ENCODE peak calls at places on chromosomes 2 and 18, in six cellular contexts. One of them, this sample, is unnamed.

GRCh38 chr2:136319227-136319626 is 201.3 kb upstream of the CXCR4 start:
- ATAC-seq in GM12878: peak; percentile 81
- ATAC-seq in A549: no peak
- ATAC-seq in upper lobe of left lung: no peak
- ATAC-seq in K562: peak; percentile 39
- ATAC-seq in HepG2: no peak
- ATAC-seq in this sample: no peak

GRCh38 chr2:198476007-198476406 is 671.6 kb downstream of the PLCL1 start:
- ATAC-seq in GM12878: no peak
- ATAC-seq in A549: no peak
- ATAC-seq in upper lobe of left lung: no peak
- ATAC-seq in K562: no peak
- ATAC-seq in HepG2: no peak
- ATAC-seq in this sample: no peak

GRCh38 chr2:239727776-239728600 is 297.2 kb downstream of the NDUFA10 start:
- ATAC-seq in GM12878: no peak
- ATAC-seq in A549: no peak
- ATAC-seq in upper lobe of left lung: no peak
- ATAC-seq in K562: peak; percentile 57
- ATAC-seq in HepG2: peak; percentile 58
- ATAC-seq in this sample: no peak

GRCh38 chr2:171924170-171924942 is 2.1 kb downstream of the HAT1 start:
- ATAC-seq in GM12878: no peak
- ATAC-seq in A549: no peak
- ATAC-seq in upper lobe of left lung: no peak
- ATAC-seq in K562: no peak
- ATAC-seq in HepG2: no peak
- ATAC-seq in this sample: no peak

GRCh38 chr2:27855476-27855875 is 34.7 kb downstream of the RBKS start:
- ATAC-seq in GM12878: no peak
- ATAC-seq in A549: no peak
- ATAC-seq in upper lobe of left lung: no peak
- ATAC-seq in K562: no peak
- ATAC-seq in HepG2: no peak
- ATAC-seq in this sample: no peak

GRCh38 chr2:107338059-107338458 is 452.1 kb upstream of the ST6GAL2 start:
- ATAC-seq in GM12878: no peak
- ATAC-seq in A549: no peak
- ATAC-seq in upper lobe of left lung: no peak
- ATAC-seq in K562: no peak
- ATAC-seq in HepG2: no peak
- ATAC-seq in this sample: no peak

GRCh38 chr2:191512202-191512601 is 165.7 kb upstream of the NABP1 start:
- ATAC-seq in GM12878: no peak
- ATAC-seq in A549: no peak
- ATAC-seq in upper lobe of left lung: peak; percentile 57
- ATAC-seq in K562: no peak
- ATAC-seq in HepG2: no peak
- ATAC-seq in this sample: no peak

GRCh38 chr2:189579585-189579984 is 1.0 kb downstream of the SLC40A1 start:
- ATAC-seq in GM12878: no peak
- ATAC-seq in A549: no peak
- ATAC-seq in upper lobe of left lung: peak; percentile 71
- ATAC-seq in K562: no peak
- ATAC-seq in HepG2: no peak
- ATAC-seq in this sample: peak; percentile 25

GRCh38 chr2:160278101-160278888 is 78.2 kb upstream of the ITGB6 start:
- ATAC-seq in GM12878: peak; percentile 83
- ATAC-seq in A549: peak; percentile 81
- ATAC-seq in upper lobe of left lung: no peak
- ATAC-seq in K562: peak; percentile 78
- ATAC-seq in HepG2: peak; percentile 66
- ATAC-seq in this sample: peak; percentile 65

GRCh38 chr18:23573948-23574431 is 12.3 kb downstream of the NPC1 start:
- ATAC-seq in GM12878: peak; percentile 57
- ATAC-seq in A549: peak; percentile 34
- ATAC-seq in upper lobe of left lung: peak; percentile 85
- ATAC-seq in K562: peak; percentile 69
- ATAC-seq in HepG2: no peak
- ATAC-seq in this sample: no peak

GRCh38 chr2:10043906-10044601 is 704 bp downstream of the KLF11 start:
- ATAC-seq in GM12878: peak; percentile 54
- ATAC-seq in A549: peak; percentile 48
- ATAC-seq in upper lobe of left lung: peak; percentile 82
- ATAC-seq in K562: peak; percentile 91
- ATAC-seq in HepG2: peak; percentile 10
- ATAC-seq in this sample: peak; percentile 75

GRCh38 chr2:85865539-85866164 is 23.1 kb downstream of the ST3GAL5 start:
- ATAC-seq in GM12878: peak; percentile 90
- ATAC-seq in A549: peak; percentile 13
- ATAC-seq in upper lobe of left lung: no peak
- ATAC-seq in K562: no peak
- ATAC-seq in HepG2: no peak
- ATAC-seq in this sample: no peak

GRCh38 chr2:149149007-149149297 is 110.5 kb downstream of the LYPD6B start:
- ATAC-seq in GM12878: no peak
- ATAC-seq in A549: no peak
- ATAC-seq in upper lobe of left lung: no peak
- ATAC-seq in K562: no peak
- ATAC-seq in HepG2: no peak
- ATAC-seq in this sample: no peak

GRCh38 chr2:236597629-236598028 is 28.0 kb downstream of the ACKR3 start:
- ATAC-seq in GM12878: no peak
- ATAC-seq in A549: no peak
- ATAC-seq in upper lobe of left lung: no peak
- ATAC-seq in K562: no peak
- ATAC-seq in HepG2: no peak
- ATAC-seq in this sample: no peak

GRCh38 chr2:148922776-148923175 is 47.7 kb downstream of the KIF5C start:
- ATAC-seq in GM12878: no peak
- ATAC-seq in A549: no peak
- ATAC-seq in upper lobe of left lung: no peak
- ATAC-seq in K562: no peak
- ATAC-seq in HepG2: no peak
- ATAC-seq in this sample: no peak

GRCh38 chr2:238601433-238602222 is 174.9 kb downstream of the ASB1 start:
- ATAC-seq in GM12878: no peak
- ATAC-seq in A549: no peak
- ATAC-seq in upper lobe of left lung: peak; percentile 67
- ATAC-seq in K562: no peak
- ATAC-seq in HepG2: no peak
- ATAC-seq in this sample: peak; percentile 77

GRCh38 chr2:11348209-11348749 is 3.8 kb upstream of the ROCK2 start:
- ATAC-seq in GM12878: no peak
- ATAC-seq in A549: no peak
- ATAC-seq in upper lobe of left lung: no peak
- ATAC-seq in K562: no peak
- ATAC-seq in HepG2: peak; percentile 2
- ATAC-seq in this sample: no peak

GRCh38 chr2:14422426-14422825 is 210.1 kb upstream of the LRATD1 start:
- ATAC-seq in GM12878: no peak
- ATAC-seq in A549: no peak
- ATAC-seq in upper lobe of left lung: no peak
- ATAC-seq in K562: no peak
- ATAC-seq in HepG2: no peak
- ATAC-seq in this sample: no peak

GRCh38 chr2:214293593-214293992 is 117.3 kb upstream of the VWC2L start:
- ATAC-seq in GM12878: no peak
- ATAC-seq in A549: no peak
- ATAC-seq in upper lobe of left lung: peak; percentile 15
- ATAC-seq in K562: no peak
- ATAC-seq in HepG2: no peak
- ATAC-seq in this sample: no peak

GRCh38 chr2:10096641-10097040 is 16.4 kb upstream of the CYS1 start:
- ATAC-seq in GM12878: no peak
- ATAC-seq in A549: no peak
- ATAC-seq in upper lobe of left lung: no peak
- ATAC-seq in K562: peak; percentile 27
- ATAC-seq in HepG2: no peak
- ATAC-seq in this sample: no peak

GRCh38 chr2:165173215-165173614 is 30.6 kb downstream of the SCN3A start:
- ATAC-seq in GM12878: peak; percentile 66
- ATAC-seq in A549: no peak
- ATAC-seq in upper lobe of left lung: no peak
- ATAC-seq in K562: no peak
- ATAC-seq in HepG2: no peak
- ATAC-seq in this sample: no peak

GRCh38 chr18:58213931-58214431 is 170.0 kb downstream of the NEDD4L start:
- ATAC-seq in GM12878: no peak
- ATAC-seq in A549: no peak
- ATAC-seq in upper lobe of left lung: no peak
- ATAC-seq in K562: no peak
- ATAC-seq in HepG2: no peak
- ATAC-seq in this sample: no peak

GRCh38 chr2:98036349-98037000 is 40.7 kb upstream of the TMEM131 start:
- ATAC-seq in GM12878: no peak
- ATAC-seq in A549: no peak
- ATAC-seq in upper lobe of left lung: no peak
- ATAC-seq in K562: no peak
- ATAC-seq in HepG2: no peak
- ATAC-seq in this sample: peak; percentile 36

GRCh38 chr2:99624682-99625081 is 134.9 kb upstream of the REV1 start:
- ATAC-seq in GM12878: no peak
- ATAC-seq in A549: no peak
- ATAC-seq in upper lobe of left lung: no peak
- ATAC-seq in K562: no peak
- ATAC-seq in HepG2: no peak
- ATAC-seq in this sample: peak; percentile 50

GRCh38 chr18:51107594-51108305 is 77.7 kb downstream of the SMAD4 start:
- ATAC-seq in GM12878: no peak
- ATAC-seq in A549: no peak
- ATAC-seq in upper lobe of left lung: no peak
- ATAC-seq in K562: peak; percentile 29
- ATAC-seq in HepG2: no peak
- ATAC-seq in this sample: no peak

GRCh38 chr2:158179660-158180059 is 78.0 kb downstream of the UPP2 start:
- ATAC-seq in GM12878: peak; percentile 65
- ATAC-seq in A549: peak; percentile 54
- ATAC-seq in upper lobe of left lung: no peak
- ATAC-seq in K562: peak; percentile 81
- ATAC-seq in HepG2: peak; percentile 82
- ATAC-seq in this sample: no peak

GRCh38 chr18:78192044-78192443 is 787.6 kb upstream of the SALL3 start:
- ATAC-seq in GM12878: no peak
- ATAC-seq in A549: no peak
- ATAC-seq in upper lobe of left lung: peak; percentile 88
- ATAC-seq in K562: no peak
- ATAC-seq in HepG2: peak; percentile 31
- ATAC-seq in this sample: peak; percentile 46

GRCh38 chr2:14978836-14979235 is 346.3 kb downstream of the LRATD1 start:
- ATAC-seq in GM12878: no peak
- ATAC-seq in A549: no peak
- ATAC-seq in upper lobe of left lung: no peak
- ATAC-seq in K562: no peak
- ATAC-seq in HepG2: no peak
- ATAC-seq in this sample: no peak

GRCh38 chr18:43665239-43665788 is 388.0 kb upstream of the SYT4 start:
- ATAC-seq in GM12878: no peak
- ATAC-seq in A549: no peak
- ATAC-seq in upper lobe of left lung: no peak
- ATAC-seq in K562: no peak
- ATAC-seq in HepG2: no peak
- ATAC-seq in this sample: no peak

GRCh38 chr2:41737888-41738287 is 309.9 kb upstream of the PKDCC start:
- ATAC-seq in GM12878: no peak
- ATAC-seq in A549: no peak
- ATAC-seq in upper lobe of left lung: no peak
- ATAC-seq in K562: no peak
- ATAC-seq in HepG2: no peak
- ATAC-seq in this sample: no peak

GRCh38 chr2:102331311-102331980 is 20.1 kb downstream of the IL1RL1 start:
- ATAC-seq in GM12878: no peak
- ATAC-seq in A549: no peak
- ATAC-seq in upper lobe of left lung: no peak
- ATAC-seq in K562: no peak
- ATAC-seq in HepG2: no peak
- ATAC-seq in this sample: no peak

DNA sequence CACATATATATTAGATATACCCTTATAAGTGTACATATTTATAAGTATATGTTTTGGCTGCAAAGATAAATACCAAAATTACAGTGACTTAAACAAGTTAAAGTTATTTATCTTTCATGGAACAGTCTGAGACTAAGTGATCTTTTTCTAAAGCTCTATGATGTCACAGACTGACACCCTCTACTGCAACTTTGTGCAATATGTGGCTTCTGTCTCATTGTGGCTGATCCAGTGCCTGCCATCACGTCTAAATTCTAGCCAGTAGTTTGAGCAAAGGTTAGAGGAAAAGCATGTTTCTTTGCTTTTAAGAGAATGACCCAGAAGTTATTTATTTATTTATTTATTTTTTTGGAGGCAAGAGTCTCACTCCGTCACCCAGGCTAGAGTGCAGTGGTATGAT is 13.8 kb upstream of the GATA6 start:
- ATAC-seq in GM12878: no peak
- ATAC-seq in A549: no peak
- ATAC-seq in upper lobe of left lung: no peak
- ATAC-seq in K562: no peak
- ATAC-seq in HepG2: no peak
- ATAC-seq in this sample: no peak
- TF ChIP-seq EP300 in GM12878: no peak
- TF ChIP-seq EP300 in A549: no peak
- TF ChIP-seq EP300 in upper lobe of left lung: no peak
- TF ChIP-seq EP300 in K562: no peak
- TF ChIP-seq EP300 in HepG2: no peak
- TF ChIP-seq EP300 in this sample: no peak

GRCh38 chr18:28576941-28577340 is 400.0 kb upstream of the CDH2 start:
- ATAC-seq in GM12878: no peak
- ATAC-seq in A549: no peak
- ATAC-seq in upper lobe of left lung: no peak
- ATAC-seq in K562: no peak
- ATAC-seq in HepG2: no peak
- ATAC-seq in this sample: no peak
- TF ChIP-seq EP300 in GM12878: no peak
- TF ChIP-seq EP300 in A549: no peak
- TF ChIP-seq EP300 in upper lobe of left lung: no peak
- TF ChIP-seq EP300 in K562: no peak
- TF ChIP-seq EP300 in HepG2: no peak
- TF ChIP-seq EP300 in this sample: no peak

GRCh38 chr2:197179744-197180498 is 130.7 kb downstream of the ANKRD44 start:
- ATAC-seq in GM12878: no peak
- ATAC-seq in A549: no peak
- ATAC-seq in upper lobe of left lung: no peak
- ATAC-seq in K562: no peak
- ATAC-seq in HepG2: no peak
- ATAC-seq in this sample: peak; percentile 63
- TF ChIP-seq EP300 in GM12878: no peak
- TF ChIP-seq EP300 in A549: no peak
- TF ChIP-seq EP300 in upper lobe of left lung: no peak
- TF ChIP-seq EP300 in K562: no peak
- TF ChIP-seq EP300 in HepG2: no peak
- TF ChIP-seq EP300 in this sample: no peak

DNA sequence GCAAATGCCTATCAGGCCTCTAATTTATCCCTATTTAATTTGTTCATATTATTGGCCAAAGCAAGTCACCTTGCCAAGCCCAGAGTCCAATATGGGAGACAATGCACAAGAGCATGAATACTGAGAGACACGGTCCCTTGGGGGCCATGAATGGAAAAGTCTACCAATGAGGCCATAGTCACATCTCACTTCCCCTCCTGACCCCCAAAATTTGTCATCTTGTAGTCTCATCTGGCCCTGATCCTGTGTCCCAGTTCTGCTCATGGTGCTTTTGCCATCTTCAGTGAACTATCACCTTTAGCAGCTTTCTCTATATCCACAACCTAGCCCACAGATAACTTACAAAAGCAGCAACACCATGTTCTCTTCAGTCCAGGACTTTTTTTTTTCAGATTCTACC is 302.7 kb upstream of the MGAT5 start:
- ATAC-seq in GM12878: no peak
- ATAC-seq in A549: no peak
- ATAC-seq in upper lobe of left lung: no peak
- ATAC-seq in K562: no peak
- ATAC-seq in HepG2: no peak
- ATAC-seq in this sample: no peak
- TF ChIP-seq EP300 in GM12878: no peak
- TF ChIP-seq EP300 in A549: no peak
- TF ChIP-seq EP300 in upper lobe of left lung: no peak
- TF ChIP-seq EP300 in K562: no peak
- TF ChIP-seq EP300 in HepG2: no peak
- TF ChIP-seq EP300 in this sample: no peak

This sample was measured in gastroesophageal sphincter.